ENCODE peak calls at places on chromosomes 6 and 20, in six cellular contexts. K, O, A, C, L and G are unnamed samples.

GRCh38 chr6:63066053-63066704 is 145.1 kb upstream of the FKBP1C start:
- DNase-seq in K (no peak), O (no peak), A (no peak), C (no peak), L (no peak), G (no peak)

GRCh38 chr6:116084284-116084683 is 16.4 kb upstream of the NT5DC1 start:
- DNase-seq in K (no peak), O (no peak), A (no peak), C (no peak), L (no peak), G (no peak)

GRCh38 chr6:134853111-134854055 is 96.5 kb downstream of the ALDH8A1 start:
- DNase-seq in K (peak), O (no peak), A (no peak), C (peak), L (peak), G (no peak)

GRCh38 chr20:57657537-57658446 is 37.6 kb upstream of the ZBP1 start:
- DNase-seq in K (no peak), O (peak), A (no peak), C (no peak), L (peak), G (no peak)

GRCh38 chr6:117485433-117485832 is 3.0 kb downstream of the DCBLD1 start:
- DNase-seq in K (no peak), O (no peak), A (no peak), C (no peak), L (no peak), G (no peak)

GRCh38 chr6:140850438-140850837 is 1282.3 kb upstream of the GJE1 start:
- DNase-seq in K (peak), O (no peak), A (no peak), C (no peak), L (no peak), G (no peak)

GRCh38 chr20:23680151-23680550 is 8.7 kb downstream of the CST4 start:
- DNase-seq in K (peak), O (no peak), A (no peak), C (no peak), L (no peak), G (no peak)

GRCh38 chr20:33995053-33995816 is 1.5 kb downstream of the RALY start:
- DNase-seq in K (peak), O (no peak), A (no peak), C (no peak), L (peak), G (no peak)

GRCh38 chr20:47317127-47317895 is 39.2 kb downstream of the ZMYND8 start:
- DNase-seq in K (peak), O (peak), A (peak), C (peak), L (peak), G (no peak)

GRCh38 chr6:105779113-105779512 is 307.0 kb upstream of the PRDM1 start:
- DNase-seq in K (no peak), O (no peak), A (no peak), C (no peak), L (no peak), G (no peak)

GRCh38 chr6:143187173-143187908 is 126.7 kb downstream of the AIG1 start:
- DNase-seq in K (peak), O (no peak), A (peak), C (no peak), L (no peak), G (no peak)

GRCh38 chr20:18679020-18679419 is 91.2 kb downstream of the DTD1 start:
- DNase-seq in K (peak), O (no peak), A (no peak), C (no peak), L (no peak), G (no peak)

GRCh38 chr6:170436209-170436809 is 116.8 kb downstream of the PSMB1 start:
- DNase-seq in K (no peak), O (no peak), A (no peak), C (no peak), L (no peak), G (no peak)

GRCh38 chr20:13220857-13221297 is at the start of gene ISM1:
- DNase-seq in K (peak), O (peak), A (no peak), C (no peak), L (no peak), G (no peak)

GRCh38 chr6:129766959-129767728 is 57.2 kb upstream of the ARHGAP18 start:
- DNase-seq in K (peak), O (peak), A (no peak), C (peak), L (no peak), G (peak)

GRCh38 chr6:15440040-15440439 is 194.2 kb downstream of the JARID2 start:
- DNase-seq in K (no peak), O (no peak), A (no peak), C (no peak), L (no peak), G (no peak)

GRCh38 chr6:99614430-99615161 is 8.0 kb downstream of the PRDM13 start:
- DNase-seq in K (no peak), O (peak), A (no peak), C (no peak), L (no peak), G (peak)

GRCh38 chr6:105212587-105212986 is 32.8 kb upstream of the POPDC3 start:
- DNase-seq in K (no peak), O (no peak), A (no peak), C (no peak), L (no peak), G (no peak)

GRCh38 chr6:144008501-144009245 is 614 bp upstream of the PLAGL1 start:
- DNase-seq in K (peak), O (peak), A (no peak), C (no peak), L (peak), G (no peak)